ENCODE peak calls at places on chromosome 7, in four cellular contexts. W is AG04450, U is endothelial cell, F is cardiac fibroblast. E is an unnamed sample.

GRCh38 chr7:45092100-45092930 is 3.5 kb upstream of the NACAD start:
- DNase-seq in W (no peak), U (no peak), F (no peak), E (no peak)

GRCh38 chr7:23216021-23216420 is 30.6 kb upstream of the GPNMB start:
- DNase-seq in W (no peak), U (no peak), F (peak; percentile 11), E (no peak)

GRCh38 chr7:116948934-116949333 is 4.4 kb upstream of the ST7 start:
- DNase-seq in W (no peak), U (no peak), F (peak; percentile 57), E (no peak)

GRCh38 chr7:88480901-88481300 is 174.2 kb upstream of the STEAP4 start:
- DNase-seq in W (no peak), U (no peak), F (peak; percentile 0), E (no peak)

GRCh38 chr7:99489235-99489634 is 10.8 kb downstream of the ZNF394 start:
- DNase-seq in W (no peak), U (no peak), F (no peak), E (no peak)

GRCh38 chr7:43337811-43338210 is 225.4 kb downstream of the HECW1 start:
- DNase-seq in W (no peak), U (no peak), F (no peak), E (no peak)

GRCh38 chr7:31603076-31603475 is 83.9 kb upstream of the PPP1R17 start:
- DNase-seq in W (no peak), U (no peak), F (no peak), E (no peak)

GRCh38 chr7:47461161-47461560 is 120.8 kb downstream of the TNS3 start:
- DNase-seq in W (no peak), U (no peak), F (peak; percentile 66), E (no peak)

GRCh38 chr7:131238260-131238940 is 89.3 kb upstream of the MKLN1 start:
- DNase-seq in W (no peak), U (no peak), F (peak; percentile 70), E (no peak)

GRCh38 chr7:120334475-120334874 is 61.5 kb downstream of the KCND2 start:
- DNase-seq in W (no peak), U (no peak), F (no peak), E (no peak)

GRCh38 chr7:128350708-128351295 is 7.1 kb upstream of the RBM28 start:
- DNase-seq in W (no peak), U (no peak), F (no peak), E (no peak)

GRCh38 chr7:27952393-27953290 is 212.7 kb downstream of the TAX1BP1 start:
- DNase-seq in W (no peak), U (no peak), F (peak; percentile 36), E (no peak)

GRCh38 chr7:115009736-115010435 is 88.0 kb downstream of the MDFIC start:
- DNase-seq in W (no peak), U (no peak), F (peak; percentile 90), E (no peak)

GRCh38 chr7:149027560-149028345 is 552 bp downstream of the PDIA4 start:
- DNase-seq in W (no peak), U (no peak), F (peak; percentile 46), E (no peak)

GRCh38 chr7:141462958-141463357 is 88.3 kb upstream of the AGK start:
- DNase-seq in W (no peak), U (no peak), F (no peak), E (no peak)

GRCh38 chr7:107958764-107959526 is 44.0 kb downstream of the LAMB1 start:
- DNase-seq in W (no peak), U (no peak), F (peak; percentile 87), E (no peak)

GRCh38 chr7:36190447-36191291 is 37.6 kb downstream of the EEPD1 start:
- DNase-seq in W (no peak), U (no peak), F (no peak), E (no peak)

GRCh38 chr7:27048438-27048837 is 47.4 kb downstream of the HOXA1 start:
- DNase-seq in W (no peak), U (no peak), F (no peak), E (no peak)

GRCh38 chr7:112414855-112415490 is 35.3 kb upstream of the IFRD1 start:
- DNase-seq in W (no peak), U (peak; percentile 20), F (peak; percentile 65), E (no peak)

GRCh38 chr7:112410087-112410486 is 40.2 kb upstream of the IFRD1 start:
- DNase-seq in W (no peak), U (no peak), F (peak; percentile 42), E (no peak)

GRCh38 chr7:112407261-112407660 is 43.0 kb upstream of the IFRD1 start:
- DNase-seq in W (no peak), U (no peak), F (no peak), E (no peak)

GRCh38 chr7:112416127-112416526 is 34.1 kb upstream of the IFRD1 start:
- DNase-seq in W (no peak), U (no peak), F (peak; percentile 54), E (no peak)

DNA sequence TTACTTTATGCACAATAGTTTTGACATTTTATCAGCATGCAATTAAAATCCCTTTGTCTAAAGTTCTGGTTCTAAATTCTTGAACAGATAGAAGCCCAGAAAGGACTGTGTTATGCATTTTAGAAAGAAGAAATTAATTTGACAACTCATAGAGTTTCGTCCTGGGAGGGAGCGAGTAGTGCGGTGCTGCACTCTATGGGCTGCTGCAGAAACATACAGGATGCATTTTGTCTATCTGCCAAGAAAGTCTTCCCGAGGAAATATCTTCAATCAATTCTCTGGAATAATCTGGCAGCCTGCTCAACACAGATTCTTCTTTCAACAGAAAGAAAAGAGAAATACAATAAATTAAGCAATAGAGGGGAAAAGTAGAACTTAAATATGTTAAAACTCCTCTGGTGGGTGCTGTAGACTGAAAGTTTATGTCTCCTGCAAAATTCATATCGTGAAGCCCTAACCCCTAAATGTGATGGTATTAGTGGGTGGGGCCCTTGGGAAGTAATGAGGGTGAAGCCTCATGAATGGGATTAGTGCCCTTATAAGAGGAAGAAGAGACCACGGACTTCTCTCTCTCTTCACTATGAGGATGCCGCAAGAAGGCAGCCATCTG is 39.0 kb upstream of the IFRD1 start:
- DNase-seq in W (no peak), U (peak; percentile 16), F (peak; percentile 72), E (no peak)
- TF ChIP-seq CTCF in W (peak; percentile 78), U (no peak), F (peak; percentile 78), E (peak; percentile 45)

GRCh38 chr7:142939226-142939910 is at the start of gene LLCFC1:
- DNase-seq in W (no peak), U (no peak), F (no peak), E (peak; percentile 51)
- TF ChIP-seq CTCF in W (no peak), U (no peak), F (peak; percentile 5), E (peak; percentile 35)

DNA sequence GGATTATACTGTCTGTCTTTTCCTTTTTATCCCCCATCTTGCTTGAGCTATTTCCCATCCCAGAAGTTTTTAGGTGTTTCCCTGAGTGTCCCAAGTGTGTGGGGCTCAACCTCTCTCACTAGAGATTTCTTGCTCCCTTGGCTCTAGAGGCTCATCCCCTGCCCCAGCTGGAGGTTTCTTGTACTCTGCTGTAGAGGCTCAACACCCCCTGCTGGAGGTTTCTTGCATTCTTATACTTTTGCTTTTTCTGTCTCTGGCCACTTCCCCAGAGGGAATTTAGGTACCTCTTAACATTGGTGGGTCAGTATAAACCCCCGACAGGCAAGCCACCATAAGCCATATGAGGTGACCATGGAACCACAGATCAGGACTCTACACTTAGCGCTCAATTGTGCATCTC is 114.2 kb upstream of the FAM3C start:
- DNase-seq in W (no peak), U (no peak), F (no peak), E (no peak)
- TF ChIP-seq CTCF in W (no peak), U (no peak), F (no peak), E (no peak)

GRCh38 chr7:151485006-151485732 is 34.5 kb downstream of the RHEB start:
- DNase-seq in W (peak; percentile 36), U (no peak), F (peak; percentile 70), E (no peak)
- TF ChIP-seq CTCF in W (no peak), U (no peak), F (no peak), E (no peak)

GRCh38 chr7:151736403-151736909 is 140.5 kb downstream of the PRKAG2 start:
- DNase-seq in W (peak; percentile 92), U (peak; percentile 28), F (peak; percentile 96), E (no peak)
- TF ChIP-seq CTCF in W (peak; percentile 56), U (no peak), F (peak; percentile 19), E (no peak)

DNA sequence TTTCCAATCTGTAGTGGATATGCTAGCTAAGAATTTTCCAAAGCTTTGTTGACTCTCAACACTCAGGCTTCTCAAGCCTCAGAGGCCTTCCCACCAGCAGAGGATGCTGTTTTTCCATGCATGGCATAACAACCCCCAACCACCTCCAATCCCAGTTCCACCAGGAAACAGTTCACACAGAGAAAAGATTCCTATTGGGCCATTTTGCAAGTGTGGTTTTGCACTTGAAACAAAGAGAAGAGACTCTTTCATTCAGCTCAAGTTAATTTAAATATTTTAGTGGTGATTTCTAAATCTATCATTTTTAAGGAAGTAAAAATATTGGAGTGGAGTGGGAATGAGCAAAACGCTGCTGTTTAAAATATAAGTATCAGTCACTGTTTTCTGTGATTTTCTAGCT is 105.6 kb upstream of the COL1A2 start:
- DNase-seq in W (peak; percentile 80), U (peak; percentile 64), F (peak; percentile 93), E (no peak)
- TF ChIP-seq CTCF in W (peak; percentile 100), U (peak; percentile 63), F (peak; percentile 100), E (peak; percentile 22)

DNA sequence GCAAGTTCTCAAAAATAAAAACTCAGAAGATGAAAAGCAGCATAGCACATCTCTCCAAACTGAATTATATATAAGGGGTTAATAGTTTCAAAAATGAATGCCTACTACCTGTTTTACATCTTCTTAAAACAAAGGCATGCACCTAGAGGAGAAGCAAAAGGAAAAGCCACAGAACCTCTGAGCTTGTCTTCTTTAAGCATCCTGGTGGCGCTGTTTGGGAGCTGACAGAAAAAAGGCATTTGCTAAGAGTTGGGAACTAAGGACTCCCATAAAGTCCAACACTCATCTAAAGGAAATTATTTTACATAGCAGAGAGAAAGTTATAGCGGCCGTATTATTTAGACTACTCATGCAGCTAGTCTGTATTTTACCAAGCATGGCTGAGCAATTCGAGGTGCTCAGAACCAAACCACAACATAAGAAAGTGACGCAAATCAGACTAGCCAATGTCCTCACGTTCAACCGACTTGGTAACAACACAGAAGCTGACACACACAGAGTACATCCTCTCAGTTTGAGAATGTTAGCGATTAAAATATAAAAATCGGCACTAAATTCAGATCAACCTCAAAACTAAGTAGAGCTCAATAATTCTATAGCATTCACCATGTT is 38.8 kb downstream of the PTN start:
- DNase-seq in W (peak; percentile 37), U (no peak), F (peak; percentile 38), E (no peak)
- TF ChIP-seq CTCF in W (peak; percentile 19), U (no peak), F (no peak), E (no peak)

DNA sequence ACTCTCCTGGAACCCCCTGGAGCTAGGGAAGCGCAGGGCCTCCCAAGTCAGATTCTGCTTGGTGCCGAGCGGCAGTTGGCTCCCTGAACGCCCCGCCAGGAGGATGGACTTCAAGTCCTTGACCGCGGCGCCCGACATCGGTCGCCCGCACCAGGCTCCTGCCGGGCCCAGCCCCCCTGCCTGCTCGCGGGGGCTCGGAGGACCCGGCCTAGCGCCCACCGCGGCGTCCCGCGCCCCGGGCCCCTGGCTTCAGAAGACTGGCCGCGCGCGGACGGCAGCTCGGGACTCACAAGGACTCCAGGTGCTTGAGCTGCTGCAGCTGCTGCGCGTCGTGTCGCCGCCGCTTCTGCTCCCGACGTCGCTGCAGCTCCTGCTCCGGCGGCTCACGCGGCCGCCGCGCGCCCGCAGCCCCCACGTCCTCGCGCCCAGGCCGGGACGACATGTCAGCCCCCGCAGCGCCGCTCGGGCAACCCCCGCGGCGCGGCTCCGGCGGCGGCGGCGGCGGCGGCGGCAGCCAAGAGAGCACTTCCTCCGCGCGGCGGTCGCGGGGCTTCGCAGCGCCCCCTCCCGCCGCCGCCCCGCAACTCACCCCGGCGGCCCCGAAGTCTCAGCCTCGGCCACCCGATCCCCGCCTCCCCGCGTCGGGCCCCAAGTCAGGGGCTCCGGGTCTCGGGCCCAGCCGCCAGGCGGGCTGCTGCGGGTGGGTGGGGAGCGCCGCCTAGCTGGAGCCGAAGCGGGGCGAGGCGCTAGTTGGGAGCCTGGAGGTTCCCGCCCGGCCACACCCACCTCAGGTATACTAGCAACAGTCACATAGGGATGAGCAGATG is at the start of gene RP9:
- DNase-seq in W (no peak), U (peak; percentile 87), F (peak; percentile 71), E (peak; percentile 89)
- TF ChIP-seq CTCF in W (peak; percentile 25), U (peak; percentile 68), F (no peak), E (peak; percentile 81)

E was measured in GM13977.